ENCODE peak calls at places on chromosome 10, in nine cellular contexts. One of them, this sample, is unnamed.

GRCh38 chr10:96072673-96073072 is 29.3 kb downstream of the CCNJ start:
- DNase-seq in endothelial cell of umbilical vein: peak; percentile 87
- DNase-seq in aorta: no peak
- DNase-seq in SW480: no peak
- DNase-seq in AML-193: no peak
- DNase-seq in cerebellar nuclear complex: no peak
- DNase-seq in caudate nucleus: no peak
- DNase-seq in PC-3: no peak
- DNase-seq in activated CD4-positive, alpha-beta T cell treated with anti-CD3 and anti-CD28 coated beads, Interleukin-2, amount 10 ng/mL, durations not matched to agents 7 days and 5 days: no peak
- DNase-seq in this sample: no peak

GRCh38 chr10:16886032-16886431 is 68.8 kb upstream of the RSU1 start:
- DNase-seq in activated CD4-positive, alpha-beta T cell treated with anti-CD3 and anti-CD28 coated beads, Interleukin-2, amount 10 ng/mL, durations not matched to agents 7 days and 5 days: no peak
- DNase-seq in cerebellar nuclear complex: no peak
- DNase-seq in aorta: no peak
- DNase-seq in caudate nucleus: no peak
- DNase-seq in PC-3: no peak
- DNase-seq in AML-193: no peak
- DNase-seq in endothelial cell of umbilical vein: no peak
- DNase-seq in SW480: no peak
- DNase-seq in this sample: no peak

GRCh38 chr10:94005050-94005449 is 11.3 kb downstream of the PLCE1 start:
- DNase-seq in PC-3: peak; percentile 95
- DNase-seq in activated CD4-positive, alpha-beta T cell treated with anti-CD3 and anti-CD28 coated beads, Interleukin-2, amount 10 ng/mL, durations not matched to agents 7 days and 5 days: no peak
- DNase-seq in AML-193: no peak
- DNase-seq in aorta: no peak
- DNase-seq in caudate nucleus: no peak
- DNase-seq in endothelial cell of umbilical vein: no peak
- DNase-seq in cerebellar nuclear complex: no peak
- DNase-seq in SW480: no peak
- DNase-seq in this sample: no peak

GRCh38 chr10:80917636-80918035 is 379.9 kb downstream of the SH2D4B start:
- DNase-seq in cerebellar nuclear complex: no peak
- DNase-seq in caudate nucleus: no peak
- DNase-seq in PC-3: no peak
- DNase-seq in SW480: no peak
- DNase-seq in activated CD4-positive, alpha-beta T cell treated with anti-CD3 and anti-CD28 coated beads, Interleukin-2, amount 10 ng/mL, durations not matched to agents 7 days and 5 days: no peak
- DNase-seq in AML-193: no peak
- DNase-seq in aorta: no peak
- DNase-seq in endothelial cell of umbilical vein: no peak
- DNase-seq in this sample: no peak

GRCh38 chr10:68105820-68106219 is 3.5 kb upstream of the MYPN start:
- DNase-seq in cerebellar nuclear complex: no peak
- DNase-seq in AML-193: no peak
- DNase-seq in caudate nucleus: peak; percentile 46
- DNase-seq in endothelial cell of umbilical vein: no peak
- DNase-seq in aorta: no peak
- DNase-seq in SW480: no peak
- DNase-seq in PC-3: peak; percentile 93
- DNase-seq in activated CD4-positive, alpha-beta T cell treated with anti-CD3 and anti-CD28 coated beads, Interleukin-2, amount 10 ng/mL, durations not matched to agents 7 days and 5 days: no peak
- DNase-seq in this sample: peak; percentile 29

GRCh38 chr10:115969591-115969990 is 303.4 kb downstream of the GFRA1 start:
- DNase-seq in activated CD4-positive, alpha-beta T cell treated with anti-CD3 and anti-CD28 coated beads, Interleukin-2, amount 10 ng/mL, durations not matched to agents 7 days and 5 days: no peak
- DNase-seq in endothelial cell of umbilical vein: no peak
- DNase-seq in cerebellar nuclear complex: no peak
- DNase-seq in caudate nucleus: no peak
- DNase-seq in aorta: no peak
- DNase-seq in AML-193: no peak
- DNase-seq in PC-3: no peak
- DNase-seq in SW480: no peak
- DNase-seq in this sample: no peak

GRCh38 chr10:110444009-110444347 is 53.7 kb upstream of the DUSP5 start:
- DNase-seq in PC-3: no peak
- DNase-seq in cerebellar nuclear complex: peak; percentile 55
- DNase-seq in activated CD4-positive, alpha-beta T cell treated with anti-CD3 and anti-CD28 coated beads, Interleukin-2, amount 10 ng/mL, durations not matched to agents 7 days and 5 days: no peak
- DNase-seq in caudate nucleus: no peak
- DNase-seq in aorta: no peak
- DNase-seq in endothelial cell of umbilical vein: no peak
- DNase-seq in AML-193: no peak
- DNase-seq in SW480: no peak
- DNase-seq in this sample: no peak

GRCh38 chr10:97399843-97400545 is 1.1 kb downstream of the RRP12 start:
- DNase-seq in caudate nucleus: peak; percentile 57
- DNase-seq in endothelial cell of umbilical vein: peak; percentile 38
- DNase-seq in AML-193: peak; percentile 80
- DNase-seq in SW480: peak; percentile 71
- DNase-seq in PC-3: peak; percentile 75
- DNase-seq in aorta: peak; percentile 81
- DNase-seq in cerebellar nuclear complex: no peak
- DNase-seq in activated CD4-positive, alpha-beta T cell treated with anti-CD3 and anti-CD28 coated beads, Interleukin-2, amount 10 ng/mL, durations not matched to agents 7 days and 5 days: peak; percentile 31
- DNase-seq in this sample: peak; percentile 73

GRCh38 chr10:45420453-45421192 is 46.6 kb downstream of the ALOX5 start:
- DNase-seq in caudate nucleus: peak; percentile 53
- DNase-seq in endothelial cell of umbilical vein: peak; percentile 78
- DNase-seq in AML-193: peak; percentile 91
- DNase-seq in cerebellar nuclear complex: peak; percentile 51
- DNase-seq in activated CD4-positive, alpha-beta T cell treated with anti-CD3 and anti-CD28 coated beads, Interleukin-2, amount 10 ng/mL, durations not matched to agents 7 days and 5 days: peak; percentile 65
- DNase-seq in PC-3: peak; percentile 88
- DNase-seq in aorta: peak; percentile 88
- DNase-seq in SW480: no peak
- DNase-seq in this sample: peak; percentile 62

GRCh38 chr10:72736881-72737280 is 44.9 kb downstream of the MCU start:
- DNase-seq in AML-193: no peak
- DNase-seq in aorta: no peak
- DNase-seq in endothelial cell of umbilical vein: no peak
- DNase-seq in cerebellar nuclear complex: no peak
- DNase-seq in SW480: no peak
- DNase-seq in PC-3: no peak
- DNase-seq in activated CD4-positive, alpha-beta T cell treated with anti-CD3 and anti-CD28 coated beads, Interleukin-2, amount 10 ng/mL, durations not matched to agents 7 days and 5 days: no peak
- DNase-seq in caudate nucleus: no peak
- DNase-seq in this sample: no peak

GRCh38 chr10:65041307-65041706 is 1520.1 kb downstream of the REEP3 start:
- DNase-seq in endothelial cell of umbilical vein: no peak
- DNase-seq in cerebellar nuclear complex: no peak
- DNase-seq in AML-193: no peak
- DNase-seq in aorta: no peak
- DNase-seq in caudate nucleus: no peak
- DNase-seq in SW480: no peak
- DNase-seq in activated CD4-positive, alpha-beta T cell treated with anti-CD3 and anti-CD28 coated beads, Interleukin-2, amount 10 ng/mL, durations not matched to agents 7 days and 5 days: no peak
- DNase-seq in PC-3: no peak
- DNase-seq in this sample: no peak

GRCh38 chr10:110407301-110408170 is 90.2 kb upstream of the DUSP5 start:
- DNase-seq in AML-193: no peak
- DNase-seq in aorta: no peak
- DNase-seq in SW480: no peak
- DNase-seq in caudate nucleus: no peak
- DNase-seq in cerebellar nuclear complex: no peak
- DNase-seq in PC-3: peak; percentile 40
- DNase-seq in endothelial cell of umbilical vein: no peak
- DNase-seq in activated CD4-positive, alpha-beta T cell treated with anti-CD3 and anti-CD28 coated beads, Interleukin-2, amount 10 ng/mL, durations not matched to agents 7 days and 5 days: no peak
- DNase-seq in this sample: no peak

GRCh38 chr10:4692206-4692605 is 133.8 kb upstream of the AKR1E2 start:
- DNase-seq in SW480: no peak
- DNase-seq in aorta: no peak
- DNase-seq in activated CD4-positive, alpha-beta T cell treated with anti-CD3 and anti-CD28 coated beads, Interleukin-2, amount 10 ng/mL, durations not matched to agents 7 days and 5 days: no peak
- DNase-seq in PC-3: peak; percentile 59
- DNase-seq in AML-193: no peak
- DNase-seq in endothelial cell of umbilical vein: no peak
- DNase-seq in caudate nucleus: no peak
- DNase-seq in cerebellar nuclear complex: no peak
- DNase-seq in this sample: no peak

GRCh38 chr10:29377333-29377961 is 88.6 kb downstream of the LYZL1 start:
- DNase-seq in cerebellar nuclear complex: no peak
- DNase-seq in AML-193: peak; percentile 24
- DNase-seq in SW480: peak; percentile 21
- DNase-seq in endothelial cell of umbilical vein: peak; percentile 30
- DNase-seq in activated CD4-positive, alpha-beta T cell treated with anti-CD3 and anti-CD28 coated beads, Interleukin-2, amount 10 ng/mL, durations not matched to agents 7 days and 5 days: peak; percentile 16
- DNase-seq in PC-3: peak; percentile 33
- DNase-seq in caudate nucleus: no peak
- DNase-seq in aorta: no peak
- DNase-seq in this sample: no peak

GRCh38 chr10:44339218-44339617 is 45.7 kb downstream of the CXCL12 start:
- DNase-seq in aorta: no peak
- DNase-seq in AML-193: no peak
- DNase-seq in PC-3: peak; percentile 27
- DNase-seq in caudate nucleus: no peak
- DNase-seq in SW480: no peak
- DNase-seq in activated CD4-positive, alpha-beta T cell treated with anti-CD3 and anti-CD28 coated beads, Interleukin-2, amount 10 ng/mL, durations not matched to agents 7 days and 5 days: no peak
- DNase-seq in endothelial cell of umbilical vein: no peak
- DNase-seq in cerebellar nuclear complex: no peak
- DNase-seq in this sample: no peak

GRCh38 chr10:78250313-78251040 is 216.8 kb downstream of the RPS24 start:
- DNase-seq in endothelial cell of umbilical vein: no peak
- DNase-seq in AML-193: peak; percentile 97
- DNase-seq in cerebellar nuclear complex: no peak
- DNase-seq in activated CD4-positive, alpha-beta T cell treated with anti-CD3 and anti-CD28 coated beads, Interleukin-2, amount 10 ng/mL, durations not matched to agents 7 days and 5 days: peak; percentile 7
- DNase-seq in PC-3: no peak
- DNase-seq in SW480: no peak
- DNase-seq in caudate nucleus: no peak
- DNase-seq in aorta: no peak
- DNase-seq in this sample: no peak

GRCh38 chr10:43417950-43418768 is 9.2 kb upstream of the HNRNPF start:
- DNase-seq in activated CD4-positive, alpha-beta T cell treated with anti-CD3 and anti-CD28 coated beads, Interleukin-2, amount 10 ng/mL, durations not matched to agents 7 days and 5 days: peak; percentile 48
- DNase-seq in AML-193: peak; percentile 91
- DNase-seq in endothelial cell of umbilical vein: peak; percentile 87
- DNase-seq in PC-3: no peak
- DNase-seq in cerebellar nuclear complex: no peak
- DNase-seq in caudate nucleus: no peak
- DNase-seq in aorta: no peak
- DNase-seq in SW480: peak; percentile 82
- DNase-seq in this sample: no peak

GRCh38 chr10:71531485-71532446 is 135.0 kb downstream of the CDH23 start:
- DNase-seq in caudate nucleus: no peak
- DNase-seq in SW480: peak; percentile 31
- DNase-seq in AML-193: no peak
- DNase-seq in PC-3: no peak
- DNase-seq in aorta: no peak
- DNase-seq in cerebellar nuclear complex: no peak
- DNase-seq in activated CD4-positive, alpha-beta T cell treated with anti-CD3 and anti-CD28 coated beads, Interleukin-2, amount 10 ng/mL, durations not matched to agents 7 days and 5 days: peak; percentile 41
- DNase-seq in endothelial cell of umbilical vein: no peak
- DNase-seq in this sample: no peak

GRCh38 chr10:133357293-133358151 is at the start of gene FUOM:
- DNase-seq in cerebellar nuclear complex: no peak
- DNase-seq in caudate nucleus: no peak
- DNase-seq in PC-3: peak; percentile 37
- DNase-seq in AML-193: peak; percentile 2
- DNase-seq in activated CD4-positive, alpha-beta T cell treated with anti-CD3 and anti-CD28 coated beads, Interleukin-2, amount 10 ng/mL, durations not matched to agents 7 days and 5 days: peak; percentile 73
- DNase-seq in endothelial cell of umbilical vein: peak; percentile 52
- DNase-seq in SW480: peak; percentile 58
- DNase-seq in aorta: peak; percentile 84
- DNase-seq in this sample: no peak

GRCh38 chr10:36676321-36677169 is 448.9 kb upstream of the ANKRD30A start:
- DNase-seq in aorta: no peak
- DNase-seq in caudate nucleus: no peak
- DNase-seq in activated CD4-positive, alpha-beta T cell treated with anti-CD3 and anti-CD28 coated beads, Interleukin-2, amount 10 ng/mL, durations not matched to agents 7 days and 5 days: no peak
- DNase-seq in endothelial cell of umbilical vein: no peak
- DNase-seq in AML-193: no peak
- DNase-seq in PC-3: peak; percentile 59
- DNase-seq in cerebellar nuclear complex: no peak
- DNase-seq in SW480: no peak
- DNase-seq in this sample: no peak

GRCh38 chr10:44862006-44862751 is 49.0 kb upstream of the TMEM72 start:
- DNase-seq in PC-3: no peak
- DNase-seq in activated CD4-positive, alpha-beta T cell treated with anti-CD3 and anti-CD28 coated beads, Interleukin-2, amount 10 ng/mL, durations not matched to agents 7 days and 5 days: no peak
- DNase-seq in caudate nucleus: no peak
- DNase-seq in aorta: no peak
- DNase-seq in SW480: no peak
- DNase-seq in endothelial cell of umbilical vein: no peak
- DNase-seq in cerebellar nuclear complex: no peak
- DNase-seq in AML-193: no peak
- DNase-seq in this sample: no peak

This sample was measured in H54.